ENCODE peak calls at places on chromosomes 16 and 17, in nine cellular contexts. G is A549; K is GM04504; L is HS-27A; Y is effector memory CD4-positive, alpha-beta T cell; V is aorta; B is GM03348; E is stimulated activated CD8-positive, alpha-beta memory T cell treated with anti-CD3 and anti-CD28 coated beads, Interleukin-4, amount 100 ng/mL, for 1 hour; O is sigmoid colon. T is an unnamed sample.

GRCh38 chr16:10525214-10525825 is 55.1 kb downstream of the EMP2 start:
- DNase-seq in G (no peak), K (no peak), L (no peak), Y (no peak), V (no peak), B (no peak), E (no peak), O (no peak), T (no peak)

GRCh38 chr16:26770547-26770946 is 296.2 kb upstream of the C16orf82 start:
- DNase-seq in G (no peak), K (no peak), L (no peak), Y (no peak), V (no peak), B (no peak), E (no peak), O (no peak), T (no peak)

GRCh38 chr16:72291121-72291520 is 119.2 kb upstream of the PMFBP1 start:
- DNase-seq in G (peak), K (peak), L (peak), Y (no peak), V (no peak), B (peak), E (no peak), O (no peak), T (no peak)

GRCh38 chr17:77783991-77784820 is 174.3 kb upstream of the TNRC6C start:
- DNase-seq in G (no peak), K (no peak), L (no peak), Y (peak), V (no peak), B (no peak), E (peak), O (no peak), T (no peak)

GRCh38 chr17:40431231-40431602 is 12.0 kb upstream of the IGFBP4 start:
- DNase-seq in G (no peak), K (no peak), L (no peak), Y (no peak), V (no peak), B (no peak), E (no peak), O (peak), T (no peak)

GRCh38 chr16:89314357-89314756 is 96.9 kb downstream of the ZNF778 start:
- DNase-seq in G (no peak), K (no peak), L (no peak), Y (peak), V (no peak), B (no peak), E (no peak), O (no peak), T (peak)

GRCh38 chr17:14793237-14793636 is 471.9 kb downstream of the PMP22 start:
- DNase-seq in G (no peak), K (no peak), L (no peak), Y (no peak), V (no peak), B (peak), E (no peak), O (no peak), T (no peak)

GRCh38 chr17:66619196-66619595 is 215.7 kb upstream of the CACNG5 start:
- DNase-seq in G (no peak), K (no peak), L (no peak), Y (no peak), V (no peak), B (no peak), E (no peak), O (no peak), T (no peak)

GRCh38 chr16:529012-529575 is 1.6 kb downstream of the CAPN15 start:
- DNase-seq in G (no peak), K (no peak), L (no peak), Y (no peak), V (no peak), B (no peak), E (no peak), O (no peak), T (no peak)

GRCh38 chr16:12010388-12011251 is 34.1 kb downstream of the SNX29 start:
- DNase-seq in G (no peak), K (no peak), L (no peak), Y (no peak), V (no peak), B (peak), E (no peak), O (no peak), T (no peak)

GRCh38 chr17:61196302-61196704 is 203.3 kb upstream of the TBX2 start:
- DNase-seq in G (no peak), K (no peak), L (no peak), Y (no peak), V (no peak), B (no peak), E (no peak), O (no peak), T (no peak)

GRCh38 chr17:82665891-82666290 is 17.6 kb upstream of the WDR45B start:
- DNase-seq in G (no peak), K (no peak), L (no peak), Y (no peak), V (no peak), B (no peak), E (no peak), O (no peak), T (no peak)

GRCh38 chr17:3687949-3688614 is 7.9 kb downstream of the P2RX5 start:
- DNase-seq in G (no peak), K (no peak), L (no peak), Y (no peak), V (no peak), B (peak), E (no peak), O (no peak), T (no peak)

GRCh38 chr16:907361-907760 is 63.4 kb downstream of the LMF1 start:
- DNase-seq in G (no peak), K (no peak), L (no peak), Y (no peak), V (peak), B (no peak), E (no peak), O (no peak), T (no peak)

GRCh38 chr16:3274490-3274889 is 8.8 kb upstream of the ZNF263 start:
- DNase-seq in G (no peak), K (no peak), L (no peak), Y (no peak), V (no peak), B (no peak), E (no peak), O (no peak), T (no peak)

GRCh38 chr16:56340864-56341365 is 84.4 kb downstream of the AMFR start:
- DNase-seq in G (no peak), K (no peak), L (no peak), Y (no peak), V (no peak), B (no peak), E (no peak), O (no peak), T (no peak)

GRCh38 chr17:57527437-57528083 is 217.5 kb downstream of the CCDC182 start:
- DNase-seq in G (no peak), K (no peak), L (no peak), Y (no peak), V (no peak), B (no peak), E (no peak), O (no peak), T (no peak)

GRCh38 chr17:17718251-17718650 is 37.0 kb downstream of the RAI1 start:
- DNase-seq in G (no peak), K (no peak), L (no peak), Y (no peak), V (no peak), B (no peak), E (no peak), O (no peak), T (no peak)

T was measured in head of caudate nucleus.